ENCODE peak calls at places on chromosomes 5 and 9, in nine cellular contexts. U is T1000; F is endothelial cell; A is stimulated activated CD4-positive, alpha-beta T cell treated with anti-CD3 and anti-CD28 coated beads, Interleukin-4, amount 100 ng/mL, for 24 hours; T is hypothalamus; E is left ventricle myocardium inferior; D is PC-9; P is WERI-Rb-1; V is GM04504. S is an unnamed sample.

GRCh38 chr9:103364753-103365152 is 369.6 kb downstream of the CYLC2 start:
- DNase-seq in T (no peak), D (peak), P (no peak), V (no peak), F (no peak), U (peak), A (no peak), E (no peak), S (no peak)

GRCh38 chr9:4196886-4197285 is 103.0 kb downstream of the GLIS3 start:
- DNase-seq in T (no peak), A (no peak), V (no peak), E (no peak), P (no peak), U (no peak), F (no peak), D (peak), S (no peak)

GRCh38 chr5:179867079-179867465 is 8.5 kb upstream of the MRNIP start:
- DNase-seq in V (no peak), A (no peak), T (no peak), E (no peak), F (no peak), P (no peak), D (no peak), U (no peak), S (no peak)

GRCh38 chr9:89497978-89498844 is at the start of gene SEMA4D:
- DNase-seq in V (no peak), P (peak), D (peak), U (no peak), A (peak), F (peak), T (peak), E (peak), S (peak)

GRCh38 chr5:1053391-1054017 is 44.9 kb downstream of the NKD2 start:
- DNase-seq in V (peak), U (no peak), E (peak), T (no peak), P (no peak), F (no peak), D (no peak), A (no peak), S (no peak)

GRCh38 chr5:15966651-15967050 is 212.9 kb downstream of the MARCHF11 start:
- DNase-seq in E (no peak), A (no peak), D (no peak), V (no peak), F (no peak), U (no peak), T (no peak), P (no peak), S (no peak)

GRCh38 chr5:76257897-76258296 is 145.2 kb upstream of the IQGAP2 start:
- DNase-seq in E (no peak), D (no peak), F (no peak), P (no peak), A (no peak), T (no peak), U (no peak), V (no peak), S (no peak)

GRCh38 chr9:136882109-136882946 is 4.0 kb upstream of the TRAF2 start:
- DNase-seq in A (peak), F (no peak), T (no peak), U (peak), E (no peak), V (peak), P (no peak), D (peak), S (no peak)

GRCh38 chr5:133675376-133676154 is 63.2 kb upstream of the FSTL4 start:
- DNase-seq in A (no peak), D (no peak), P (no peak), T (no peak), U (no peak), F (no peak), V (no peak), E (no peak), S (no peak)

GRCh38 chr9:16626577-16627130 is 243.8 kb downstream of the BNC2 start:
- DNase-seq in P (peak), F (no peak), V (no peak), U (no peak), T (no peak), A (no peak), E (no peak), D (peak), S (no peak)

GRCh38 chr9:128420651-128421473 is at the start of gene CERCAM:
- DNase-seq in T (peak), U (peak), V (no peak), P (peak), F (peak), D (peak), E (peak), A (peak), S (peak)

GRCh38 chr9:8332871-8333270 is 533.3 kb upstream of the DMAC1 start:
- DNase-seq in D (no peak), V (no peak), U (no peak), P (no peak), E (no peak), T (no peak), F (no peak), A (no peak), S (no peak)

GRCh38 chr9:126591083-126591482 is 22.6 kb upstream of the LMX1B start:
- DNase-seq in A (no peak), E (no peak), U (no peak), D (no peak), P (no peak), F (no peak), V (no peak), T (no peak), S (no peak)

GRCh38 chr9:87898151-87898550 is 15.5 kb downstream of the SPATA31E1 start:
- DNase-seq in V (peak), T (no peak), D (no peak), P (no peak), E (no peak), A (no peak), F (no peak), U (no peak), S (no peak)

GRCh38 chr5:31581498-31582099 is 49.5 kb downstream of the C5orf22 start:
- DNase-seq in T (no peak), E (no peak), P (no peak), V (peak), A (no peak), U (no peak), D (no peak), F (no peak), S (no peak)

GRCh38 chr5:63555874-63556273 is 406.4 kb downstream of the HTR1A start:
- DNase-seq in U (peak), E (no peak), P (no peak), A (no peak), D (no peak), V (no peak), F (no peak), T (no peak), S (no peak)

GRCh38 chr9:115444941-115445340 is 327.0 kb upstream of the TNC start:
- DNase-seq in E (no peak), P (no peak), F (no peak), T (no peak), V (no peak), U (no peak), D (no peak), A (no peak), S (no peak)

GRCh38 chr9:98236881-98237487 is 18.5 kb downstream of the TBC1D2 start:
- DNase-seq in D (no peak), T (no peak), V (no peak), P (no peak), U (no peak), A (no peak), F (no peak), E (no peak), S (no peak)

GRCh38 chr5:147554285-147554817 is 44.5 kb upstream of the DPYSL3 start:
- DNase-seq in T (no peak), E (no peak), P (no peak), U (no peak), V (peak), F (no peak), A (no peak), D (no peak), S (no peak)

GRCh38 chr5:172282277-172283019 is 1.1 kb downstream of the UBTD2 start:
- DNase-seq in A (no peak), E (no peak), D (no peak), U (no peak), T (no peak), F (no peak), V (no peak), P (no peak), S (no peak)

GRCh38 chr5:115774684-115775083 is 41.8 kb downstream of the CDO1 start:
- DNase-seq in D (no peak), P (no peak), F (no peak), E (peak), A (no peak), V (no peak), T (no peak), U (no peak), S (no peak)

GRCh38 chr9:35488019-35488418 is 1.9 kb upstream of the RUSC2 start:
- DNase-seq in T (no peak), A (no peak), P (no peak), F (no peak), U (no peak), V (no peak), D (no peak), E (no peak), S (no peak)

GRCh38 chr5:151238303-151238741 is 14.4 kb upstream of the CCDC69 start:
- DNase-seq in D (no peak), U (no peak), F (no peak), E (peak), T (no peak), V (no peak), P (no peak), A (no peak), S (no peak)

GRCh38 chr9:82035332-82035731 is 46.8 kb downstream of the SPATA31D1 start:
- DNase-seq in U (no peak), P (no peak), A (no peak), E (no peak), F (no peak), D (no peak), T (no peak), V (no peak), S (no peak)

GRCh38 chr9:6997330-6997729 is 239.6 kb downstream of the KDM4C start:
- DNase-seq in E (no peak), D (no peak), A (no peak), U (no peak), F (no peak), P (no peak), V (peak), T (no peak), S (no peak)

GRCh38 chr5:125017796-125018195 is 271.4 kb upstream of the ZNF608 start:
- DNase-seq in P (no peak), A (no peak), T (no peak), F (no peak), E (no peak), U (no peak), V (no peak), D (no peak), S (no peak)

GRCh38 chr9:92378825-92379535 is 25.4 kb downstream of the OGN start:
- DNase-seq in U (no peak), T (no peak), V (no peak), P (no peak), D (no peak), A (no peak), E (no peak), F (no peak), S (no peak)

GRCh38 chr5:178642351-178642909 is 15.6 kb upstream of the CLK4 start:
- DNase-seq in F (no peak), P (no peak), A (no peak), T (no peak), E (no peak), D (peak), U (peak), V (peak), S (no peak)

GRCh38 chr5:141369994-141370848 is at the start of gene PCDHGB3:
- DNase-seq in U (no peak), D (peak), F (no peak), A (no peak), T (no peak), V (no peak), P (no peak), E (peak), S (no peak)

GRCh38 chr5:172743112-172743959 is 27.7 kb downstream of the DUSP1 start:
- DNase-seq in V (no peak), D (no peak), U (no peak), T (no peak), P (no peak), F (no peak), E (no peak), A (no peak), S (no peak)

GRCh38 chr5:98679963-98680362 is 93.5 kb upstream of the RGMB start:
- DNase-seq in E (no peak), P (no peak), F (no peak), U (no peak), V (no peak), D (no peak), A (no peak), T (no peak), S (no peak)

GRCh38 chr9:124284237-124284831 is 26.6 kb downstream of the NEK6 start:
- DNase-seq in U (no peak), V (no peak), D (no peak), F (no peak), P (no peak), E (peak), A (no peak), T (no peak), S (no peak)

GRCh38 chr5:75167345-75167744 is 69.3 kb downstream of the ANKRD31 start:
- DNase-seq in U (no peak), D (no peak), F (no peak), T (no peak), E (no peak), P (peak), V (no peak), A (no peak), S (no peak)

GRCh38 chr5:16888694-16889124 is 47.4 kb downstream of the MYO10 start:
- DNase-seq in U (no peak), F (no peak), A (no peak), V (no peak), D (no peak), P (no peak), T (no peak), E (no peak), S (no peak)

GRCh38 chr9:138074516-138074915 is 196.9 kb downstream of the CACNA1B start:
- DNase-seq in P (no peak), V (no peak), E (no peak), F (no peak), A (no peak), D (no peak), U (no peak), T (no peak), S (no peak)

GRCh38 chr5:127870914-127871313 is 167.7 kb downstream of the CCDC192 start:
- DNase-seq in U (no peak), P (no peak), T (peak), D (no peak), V (no peak), A (no peak), E (peak), F (no peak), S (no peak)

GRCh38 chr9:75889977-75890540 is 414 bp upstream of the PCSK5 start:
- DNase-seq in T (no peak), A (peak), U (no peak), E (peak), F (peak), D (peak), P (peak), V (peak), S (peak)

GRCh38 chr5:107661038-107661649 is 9.6 kb downstream of the EFNA5 start:
- DNase-seq in F (no peak), V (no peak), E (no peak), D (no peak), P (no peak), U (no peak), A (no peak), T (no peak), S (no peak)

GRCh38 chr9:106668534-106668933 is 194.4 kb upstream of the ZNF462 start:
- DNase-seq in U (no peak), D (no peak), V (no peak), T (no peak), A (no peak), P (no peak), F (no peak), E (no peak), S (no peak)